ENCODE peak calls at places on chromosomes 11 and 22, in six cellular contexts. D is upper lobe of right lung, N is nephron progenitor cell, Y is left lung, O is coronary artery, V is suprapubic skin. B is an unnamed sample.

GRCh38 chr11:85955531-85955930 is 100.3 kb downstream of the CCDC83 start:
- DNase-seq in D (no peak), O (no peak), N (no peak), V (no peak), Y (no peak), B (no peak)

GRCh38 chr11:19680824-19681368 is 31.7 kb upstream of the NAV2 start:
- DNase-seq in O (no peak), D (no peak), Y (no peak), V (no peak), N (no peak), B (no peak)

GRCh38 chr22:40397436-40397835 is 27.0 kb downstream of the SGSM3 start:
- DNase-seq in N (no peak), Y (no peak), O (no peak), D (no peak), V (no peak), B (no peak)

GRCh38 chr11:121105063-121105480 is 4.0 kb downstream of the TECTA start:
- DNase-seq in O (no peak), D (no peak), N (no peak), Y (no peak), V (peak), B (no peak)

GRCh38 chr11:114307524-114308203 is 11.5 kb downstream of the NNMT start:
- DNase-seq in N (no peak), V (peak), O (peak), D (peak), Y (peak), B (no peak)

GRCh38 chr11:75522645-75523044 is 3.1 kb downstream of the GDPD5 start:
- DNase-seq in N (no peak), Y (no peak), V (no peak), O (no peak), D (no peak), B (no peak)

GRCh38 chr22:43925433-43926348 is 2.1 kb downstream of the PNPLA3 start:
- DNase-seq in O (no peak), D (peak), V (no peak), Y (no peak), N (peak), B (no peak)

GRCh38 chr11:331332-332060 is 10.8 kb upstream of the IFITM3 start:
- DNase-seq in Y (no peak), N (no peak), D (peak), V (peak), O (peak), B (no peak)

GRCh38 chr11:124886978-124887666 is 10.5 kb downstream of the ROBO4 start:
- DNase-seq in Y (no peak), O (peak), D (no peak), N (no peak), V (no peak), B (no peak)

GRCh38 chr22:43292633-43293025 is 50.5 kb downstream of the SCUBE1 start:
- DNase-seq in V (no peak), Y (no peak), O (no peak), D (no peak), N (no peak), B (no peak)

GRCh38 chr11:74575999-74576398 is 16.4 kb upstream of the POLD3 start:
- DNase-seq in V (no peak), N (no peak), Y (no peak), O (no peak), D (no peak), B (no peak)

GRCh38 chr22:25148149-25148691 is 51.4 kb upstream of the CRYBB3 start:
- DNase-seq in Y (no peak), N (peak), V (no peak), O (no peak), D (no peak), B (no peak)

GRCh38 chr11:11968511-11969280 is 39.7 kb downstream of the DKK3 start:
- DNase-seq in O (peak), V (no peak), Y (no peak), N (no peak), D (no peak), B (no peak)

GRCh38 chr11:74043450-74043849 is 34.6 kb upstream of the UCP3 start:
- DNase-seq in V (no peak), Y (no peak), O (no peak), N (no peak), D (no peak), B (no peak)

GRCh38 chr11:33899383-33900037 is 7.6 kb upstream of the LMO2 start:
- DNase-seq in V (peak), Y (peak), N (no peak), D (no peak), O (peak), B (no peak)

DNA sequence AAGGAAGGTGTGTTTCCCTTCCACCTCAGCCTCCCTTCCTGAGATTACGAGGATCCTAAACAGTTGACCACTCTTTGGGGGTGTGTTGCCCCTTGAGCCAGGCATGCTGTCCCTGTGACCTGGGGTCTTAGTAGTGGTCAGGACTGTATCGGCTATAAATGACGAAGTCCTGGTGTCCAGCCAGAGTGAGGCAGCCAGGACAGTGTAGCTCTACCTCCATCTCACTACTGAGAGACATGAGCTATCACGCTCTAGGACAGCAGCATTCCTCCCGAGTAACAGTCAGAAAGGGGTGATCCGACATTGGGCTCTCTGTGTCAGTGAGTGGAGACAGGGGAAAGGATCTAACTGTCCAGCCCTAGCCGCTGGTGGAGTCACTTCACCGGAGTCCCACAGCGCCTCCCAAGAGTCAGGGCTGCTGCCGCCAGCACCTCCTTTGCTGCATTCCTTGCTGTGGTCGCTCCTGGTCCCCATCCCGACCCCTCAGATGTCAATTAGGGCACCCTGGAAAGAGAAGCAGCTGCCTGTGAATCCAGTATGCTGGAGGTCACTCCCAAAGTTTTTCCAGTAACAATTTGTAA is 3.3 kb upstream of the B3GNT6 start:
- DNase-seq in D (no peak), N (no peak), V (no peak), Y (no peak), O (no peak), B (no peak)
- TF ChIP-seq CTCF in D (no peak), N (no peak), V (no peak), Y (no peak), O (no peak), B (no peak)

DNA sequence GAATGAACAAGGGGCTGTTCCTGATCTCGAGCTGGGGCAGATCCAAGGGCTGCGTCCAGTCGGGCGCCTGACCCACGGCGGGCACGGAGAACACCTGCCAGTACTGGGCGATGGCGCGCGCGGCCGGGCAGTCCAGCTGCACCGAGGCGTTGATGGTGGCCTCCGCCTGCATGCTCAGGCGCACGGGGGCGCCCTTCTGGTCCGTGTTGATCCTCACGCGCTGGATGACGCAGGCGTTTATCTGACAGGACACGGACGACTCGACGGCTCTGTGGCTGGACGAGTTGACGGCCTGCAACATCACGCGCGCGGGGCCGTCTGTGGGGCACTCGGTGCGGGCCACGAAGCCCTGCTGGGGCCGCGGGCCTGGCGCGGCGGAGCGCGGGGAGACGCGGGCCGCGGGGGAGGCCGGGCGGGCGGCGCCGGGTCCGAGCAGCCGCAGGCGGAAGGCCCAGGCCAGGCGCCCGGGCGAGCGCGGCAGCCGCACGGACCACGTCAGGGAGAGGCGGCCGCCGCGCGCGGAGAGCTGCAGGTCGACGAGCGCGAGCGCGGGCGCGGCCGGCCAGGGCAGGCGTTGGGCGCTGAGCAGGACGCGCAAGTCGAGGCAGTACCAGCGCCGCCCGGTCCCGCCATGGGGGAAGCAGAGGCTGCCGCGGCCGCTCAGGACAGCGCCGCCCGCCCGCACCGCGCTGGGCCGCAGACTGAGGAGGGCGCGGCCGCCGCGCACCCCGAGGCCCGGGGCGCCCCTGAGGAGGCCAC is 515 bp downstream of the PKDREJ start:
- DNase-seq in N (peak), V (no peak), Y (peak), O (no peak), D (peak), B (peak)
- TF ChIP-seq CTCF in N (peak), V (no peak), Y (peak), O (no peak), D (peak), B (peak)

GRCh38 chr11:98536023-98536422 is 484.7 kb upstream of the CNTN5 start:
- DNase-seq in Y (no peak), O (no peak), V (no peak), N (no peak), D (no peak), B (no peak)

GRCh38 chr11:98531576-98531975 is 489.2 kb upstream of the CNTN5 start:
- DNase-seq in V (no peak), Y (no peak), N (no peak), O (no peak), D (no peak), B (no peak)
- TF ChIP-seq CTCF in V (no peak), Y (no peak), N (no peak), O (no peak), D (no peak), B (no peak)

GRCh38 chr11:64317325-64317960 is at the start of gene TRMT112:
- DNase-seq in D (peak), O (peak), Y (peak), V (peak), N (peak), B (peak)

GRCh38 chr11:64312947-64313346 is 4.4 kb downstream of the TRMT112 start:
- DNase-seq in Y (no peak), N (no peak), D (no peak), O (no peak), V (no peak), B (no peak)

GRCh38 chr11:64313491-64314145 is 3.7 kb downstream of the TRMT112 start:
- DNase-seq in Y (no peak), N (no peak), V (peak), O (no peak), D (peak), B (no peak)

GRCh38 chr11:64314805-64315561 is 2.4 kb downstream of the TRMT112 start:
- DNase-seq in N (no peak), O (no peak), D (no peak), Y (no peak), V (no peak), B (no peak)

GRCh38 chr11:64314146-64314804 is 3.1 kb downstream of the TRMT112 start:
- DNase-seq in D (no peak), N (no peak), Y (no peak), O (no peak), V (no peak), B (no peak)
- TF ChIP-seq CTCF in D (no peak), N (peak), Y (no peak), O (no peak), V (no peak), B (no peak)

DNA sequence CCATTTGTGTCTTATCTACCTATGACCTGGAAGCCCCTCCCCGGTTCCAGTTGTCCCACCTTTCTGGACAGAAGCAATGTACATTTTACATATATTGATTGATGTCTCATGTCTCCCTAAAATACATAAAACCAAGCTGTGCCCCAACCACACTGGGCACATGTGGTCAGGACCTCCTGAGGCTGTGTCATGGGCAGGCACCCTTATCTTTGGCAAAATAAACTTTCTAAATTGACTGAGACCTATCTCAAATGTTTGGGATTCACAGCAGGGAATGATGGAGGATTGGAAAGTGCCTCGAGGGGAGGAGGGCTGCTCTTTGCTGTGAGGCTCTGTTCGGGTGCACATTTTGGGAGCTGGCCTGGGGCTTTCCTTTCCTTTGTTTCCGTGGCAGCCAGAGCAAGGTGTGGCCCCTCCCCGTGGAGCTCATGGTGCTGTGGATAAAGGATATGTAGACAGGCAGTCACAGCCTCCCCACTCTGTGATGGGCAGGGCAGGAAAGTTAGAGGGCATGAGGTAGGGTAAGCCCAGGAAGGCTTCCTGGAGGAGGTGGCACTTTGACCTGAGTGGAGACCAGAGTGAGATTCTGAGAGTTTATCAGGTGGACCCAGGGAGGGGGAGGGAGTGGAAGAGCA is 615.6 kb downstream of the TBC1D22A start:
- DNase-seq in N (no peak), Y (no peak), O (no peak), D (peak), V (peak), B (no peak)
- TF ChIP-seq CTCF in N (no peak), Y (no peak), O (no peak), D (no peak), V (no peak), B (no peak)

GRCh38 chr11:72243173-72243566 is 806 bp downstream of the PHOX2A start:
- DNase-seq in O (no peak), N (no peak), Y (no peak), V (no peak), D (peak), B (peak)
- TF ChIP-seq CTCF in O (no peak), N (no peak), Y (no peak), V (no peak), D (no peak), B (no peak)

GRCh38 chr11:134014502-134014901 is 54.4 kb upstream of the JAM3 start:
- DNase-seq in O (no peak), V (no peak), Y (no peak), D (no peak), N (no peak), B (no peak)
- TF ChIP-seq CTCF in O (no peak), V (no peak), Y (no peak), D (peak), N (peak), B (no peak)

DNA sequence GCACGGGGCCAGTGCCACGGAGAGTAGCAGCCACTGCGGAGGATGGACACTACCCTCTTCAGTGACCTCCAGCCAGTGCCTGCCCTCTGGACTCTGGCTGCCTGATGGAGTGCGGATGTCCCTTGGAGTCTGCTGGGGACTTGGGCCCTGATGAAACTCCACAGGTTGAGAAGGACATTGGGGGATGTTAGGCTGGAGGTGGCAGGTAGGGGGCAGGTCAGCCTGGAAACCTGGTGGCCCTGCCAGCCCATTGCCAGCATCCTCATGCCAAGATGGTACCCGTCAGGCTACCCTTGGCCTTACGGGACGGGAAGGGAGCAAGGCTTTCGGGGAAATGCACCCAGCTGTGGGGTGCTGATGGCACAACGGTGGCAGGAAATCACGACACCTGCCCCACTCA is 4.0 kb downstream of the CABP7 start:
- DNase-seq in N (no peak), O (no peak), V (no peak), Y (no peak), D (no peak), B (no peak)
- TF ChIP-seq CTCF in N (no peak), O (no peak), V (no peak), Y (no peak), D (no peak), B (no peak)

B was measured in GM20000.